ENCODE peak calls at places on chromosomes 11 and 22, in nine cellular contexts. One of them, this sample, is unnamed.
A peak's percentile ranks its signal among the peaks of the same experiment; 100 is the strongest.

GRCh38 chr22:31488988-31489617 is 539 bp downstream of the EIF4ENIF1 start:
- DNase-seq in PC-3: peak; percentile 4
- DNase-seq in endodermal cell: peak; percentile 77
- DNase-seq in stomach: peak; percentile 36
- DNase-seq in HCT116: no peak
- DNase-seq in fibroblast of mammary gland: no peak
- DNase-seq in A673: peak; percentile 42
- DNase-seq in AG10803: peak; percentile 26
- DNase-seq in bronchial epithelial cell: no peak
- DNase-seq in this sample: peak; percentile 35

GRCh38 chr11:68115285-68115684 is 5.9 kb downstream of the CHKA start:
- DNase-seq in PC-3: no peak
- DNase-seq in HCT116: no peak
- DNase-seq in AG10803: no peak
- DNase-seq in stomach: no peak
- DNase-seq in bronchial epithelial cell: no peak
- DNase-seq in fibroblast of mammary gland: no peak
- DNase-seq in A673: no peak
- DNase-seq in endodermal cell: no peak
- DNase-seq in this sample: no peak

GRCh38 chr22:48855013-48855412 is 972.7 kb downstream of the BRD1 start:
- DNase-seq in endodermal cell: no peak
- DNase-seq in bronchial epithelial cell: no peak
- DNase-seq in fibroblast of mammary gland: no peak
- DNase-seq in HCT116: no peak
- DNase-seq in A673: no peak
- DNase-seq in AG10803: no peak
- DNase-seq in PC-3: no peak
- DNase-seq in stomach: no peak
- DNase-seq in this sample: no peak

GRCh38 chr11:20113147-20113435 is 47.2 kb downstream of the DBX1 start:
- DNase-seq in stomach: no peak
- DNase-seq in fibroblast of mammary gland: no peak
- DNase-seq in HCT116: no peak
- DNase-seq in PC-3: no peak
- DNase-seq in AG10803: no peak
- DNase-seq in endodermal cell: no peak
- DNase-seq in bronchial epithelial cell: peak; percentile 74
- DNase-seq in A673: no peak
- DNase-seq in this sample: no peak

GRCh38 chr11:120893431-120894206 is 130.3 kb upstream of the TBCEL start:
- DNase-seq in HCT116: no peak
- DNase-seq in PC-3: no peak
- DNase-seq in AG10803: no peak
- DNase-seq in fibroblast of mammary gland: no peak
- DNase-seq in stomach: no peak
- DNase-seq in endodermal cell: no peak
- DNase-seq in A673: no peak
- DNase-seq in bronchial epithelial cell: peak; percentile 50
- DNase-seq in this sample: no peak

GRCh38 chr22:21632237-21632895 is at the start of gene CCDC116:
- DNase-seq in PC-3: no peak
- DNase-seq in endodermal cell: peak; percentile 86
- DNase-seq in stomach: peak; percentile 33
- DNase-seq in bronchial epithelial cell: no peak
- DNase-seq in AG10803: no peak
- DNase-seq in fibroblast of mammary gland: no peak
- DNase-seq in A673: peak; percentile 91
- DNase-seq in HCT116: no peak
- DNase-seq in this sample: no peak

GRCh38 chr22:39205344-39206021 is 39.3 kb downstream of the PDGFB start:
- DNase-seq in stomach: no peak
- DNase-seq in PC-3: peak; percentile 82
- DNase-seq in HCT116: peak; percentile 46
- DNase-seq in endodermal cell: peak; percentile 73
- DNase-seq in A673: no peak
- DNase-seq in bronchial epithelial cell: peak; percentile 57
- DNase-seq in AG10803: peak; percentile 46
- DNase-seq in fibroblast of mammary gland: peak; percentile 75
- DNase-seq in this sample: peak; percentile 72

GRCh38 chr22:46133588-46133855 is 16.8 kb upstream of the PPARA start:
- DNase-seq in fibroblast of mammary gland: no peak
- DNase-seq in AG10803: no peak
- DNase-seq in bronchial epithelial cell: no peak
- DNase-seq in A673: no peak
- DNase-seq in endodermal cell: no peak
- DNase-seq in HCT116: no peak
- DNase-seq in PC-3: no peak
- DNase-seq in stomach: no peak
- DNase-seq in this sample: no peak

GRCh38 chr11:76026862-76027261 is 179.4 kb downstream of the WNT11 start:
- DNase-seq in fibroblast of mammary gland: no peak
- DNase-seq in PC-3: no peak
- DNase-seq in stomach: no peak
- DNase-seq in HCT116: no peak
- DNase-seq in AG10803: no peak
- DNase-seq in endodermal cell: no peak
- DNase-seq in bronchial epithelial cell: no peak
- DNase-seq in A673: no peak
- DNase-seq in this sample: no peak

GRCh38 chr22:47042861-47043496 is 280.5 kb downstream of the TBC1D22A start:
- DNase-seq in A673: no peak
- DNase-seq in endodermal cell: no peak
- DNase-seq in stomach: no peak
- DNase-seq in bronchial epithelial cell: no peak
- DNase-seq in fibroblast of mammary gland: no peak
- DNase-seq in AG10803: no peak
- DNase-seq in HCT116: no peak
- DNase-seq in PC-3: no peak
- DNase-seq in this sample: no peak

GRCh38 chr11:110891411-110891810 is 179.2 kb upstream of the ARHGAP20 start:
- DNase-seq in A673: no peak
- DNase-seq in endodermal cell: no peak
- DNase-seq in PC-3: no peak
- DNase-seq in stomach: no peak
- DNase-seq in bronchial epithelial cell: peak; percentile 47
- DNase-seq in HCT116: no peak
- DNase-seq in AG10803: peak; percentile 31
- DNase-seq in fibroblast of mammary gland: peak; percentile 86
- DNase-seq in this sample: peak; percentile 36

GRCh38 chr11:95218149-95218548 is 12.9 kb downstream of the SESN3 start:
- DNase-seq in A673: no peak
- DNase-seq in endodermal cell: no peak
- DNase-seq in fibroblast of mammary gland: no peak
- DNase-seq in PC-3: no peak
- DNase-seq in stomach: no peak
- DNase-seq in AG10803: no peak
- DNase-seq in HCT116: no peak
- DNase-seq in bronchial epithelial cell: no peak
- DNase-seq in this sample: no peak

GRCh38 chr11:61392991-61393595 is 706 bp downstream of the TMEM216 start:
- DNase-seq in PC-3: peak; percentile 53
- DNase-seq in fibroblast of mammary gland: peak; percentile 21
- DNase-seq in endodermal cell: peak; percentile 60
- DNase-seq in stomach: no peak
- DNase-seq in AG10803: peak; percentile 13
- DNase-seq in A673: peak; percentile 67
- DNase-seq in bronchial epithelial cell: peak; percentile 31
- DNase-seq in HCT116: no peak
- DNase-seq in this sample: no peak
- TF ChIP-seq CTCF in PC-3: peak; percentile 59
- TF ChIP-seq CTCF in fibroblast of mammary gland: peak; percentile 23
- TF ChIP-seq CTCF in endodermal cell: peak; percentile 29
- TF ChIP-seq CTCF in stomach: no peak
- TF ChIP-seq CTCF in AG10803: peak; percentile 43
- TF ChIP-seq CTCF in A673: peak; percentile 48
- TF ChIP-seq CTCF in bronchial epithelial cell: peak; percentile 30
- TF ChIP-seq CTCF in HCT116: peak; percentile 32
- TF ChIP-seq CTCF in this sample: no peak

DNA sequence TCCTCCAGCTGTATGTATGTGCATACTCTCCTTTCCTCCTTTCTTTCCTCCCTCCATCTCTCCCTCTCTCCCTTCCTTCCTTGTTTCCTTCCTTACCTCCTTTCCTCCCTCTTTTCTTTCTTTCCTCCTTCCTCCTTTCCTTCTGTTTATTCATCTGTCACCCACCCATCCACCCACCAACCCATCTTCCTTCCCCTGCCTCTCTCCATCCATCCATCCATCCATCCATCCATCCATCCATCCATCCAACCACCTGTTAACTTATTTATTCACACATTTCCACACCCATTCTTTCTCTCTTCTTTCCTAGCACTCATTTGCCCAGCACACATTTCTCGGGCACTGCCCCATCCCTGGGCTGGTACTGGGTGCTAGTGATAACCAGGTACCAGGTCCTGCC is 443.9 kb downstream of the MIAT start:
- DNase-seq in bronchial epithelial cell: no peak
- DNase-seq in AG10803: no peak
- DNase-seq in PC-3: no peak
- DNase-seq in stomach: no peak
- DNase-seq in fibroblast of mammary gland: no peak
- DNase-seq in A673: no peak
- DNase-seq in HCT116: no peak
- DNase-seq in endodermal cell: no peak
- DNase-seq in this sample: no peak
- H3K4me3 ChIP-seq in bronchial epithelial cell: no peak overlapping the region
- H3K4me3 ChIP-seq in AG10803: peak overlapping the region; percentile 49
- H3K4me3 ChIP-seq in PC-3: no peak overlapping the region
- H3K4me3 ChIP-seq in stomach: no peak overlapping the region
- H3K4me3 ChIP-seq in fibroblast of mammary gland: no peak overlapping the region
- H3K4me3 ChIP-seq in A673: no peak overlapping the region
- H3K4me3 ChIP-seq in HCT116: no peak overlapping the region
- H3K4me3 ChIP-seq in endodermal cell: no peak overlapping the region
- H3K4me3 ChIP-seq in this sample: no peak overlapping the region

GRCh38 chr11:28798286-28798685 is 690.1 kb downstream of the METTL15 start:
- DNase-seq in fibroblast of mammary gland: no peak
- DNase-seq in A673: no peak
- DNase-seq in stomach: no peak
- DNase-seq in PC-3: no peak
- DNase-seq in AG10803: no peak
- DNase-seq in bronchial epithelial cell: no peak
- DNase-seq in HCT116: no peak
- DNase-seq in endodermal cell: no peak
- DNase-seq in this sample: no peak

GRCh38 chr11:28794405-28794804 is 686.2 kb downstream of the METTL15 start:
- DNase-seq in bronchial epithelial cell: peak; percentile 17
- DNase-seq in stomach: no peak
- DNase-seq in AG10803: no peak
- DNase-seq in HCT116: no peak
- DNase-seq in A673: no peak
- DNase-seq in PC-3: peak; percentile 53
- DNase-seq in fibroblast of mammary gland: no peak
- DNase-seq in endodermal cell: no peak
- DNase-seq in this sample: no peak

GRCh38 chr11:28793282-28793738 is 685.1 kb downstream of the METTL15 start:
- DNase-seq in stomach: no peak
- DNase-seq in fibroblast of mammary gland: no peak
- DNase-seq in endodermal cell: peak; percentile 84
- DNase-seq in AG10803: no peak
- DNase-seq in PC-3: no peak
- DNase-seq in HCT116: no peak
- DNase-seq in A673: no peak
- DNase-seq in bronchial epithelial cell: no peak
- DNase-seq in this sample: no peak

GRCh38 chr11:28799316-28799715 is 691.1 kb downstream of the METTL15 start:
- DNase-seq in stomach: no peak
- DNase-seq in AG10803: no peak
- DNase-seq in bronchial epithelial cell: peak; percentile 59
- DNase-seq in HCT116: no peak
- DNase-seq in A673: no peak
- DNase-seq in endodermal cell: no peak
- DNase-seq in PC-3: no peak
- DNase-seq in fibroblast of mammary gland: no peak
- DNase-seq in this sample: peak; percentile 26

DNA sequence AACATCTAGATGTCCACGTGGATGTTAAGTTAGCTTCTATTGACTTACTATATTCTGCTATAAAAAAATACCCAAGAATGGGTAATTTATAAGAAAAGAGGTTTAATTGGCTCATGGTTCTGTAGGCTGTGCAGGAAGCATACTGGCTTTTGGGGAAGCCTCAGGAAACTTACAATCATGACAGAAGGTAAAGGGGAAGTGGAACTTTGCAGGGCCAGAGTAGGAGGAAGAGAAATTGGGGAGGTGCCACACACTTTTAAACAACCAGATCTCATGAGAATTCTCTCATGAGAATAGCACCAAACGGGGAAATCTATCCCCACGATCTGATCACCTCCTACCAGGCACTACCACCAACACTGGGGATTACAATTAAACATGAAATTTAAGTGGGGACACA is 689.3 kb downstream of the METTL15 start:
- DNase-seq in A673: no peak
- DNase-seq in fibroblast of mammary gland: no peak
- DNase-seq in PC-3: no peak
- DNase-seq in endodermal cell: no peak
- DNase-seq in AG10803: no peak
- DNase-seq in stomach: no peak
- DNase-seq in HCT116: no peak
- DNase-seq in bronchial epithelial cell: no peak
- DNase-seq in this sample: no peak
- TF ChIP-seq CTCF in A673: no peak
- TF ChIP-seq CTCF in fibroblast of mammary gland: no peak
- TF ChIP-seq CTCF in PC-3: no peak
- TF ChIP-seq CTCF in endodermal cell: no peak
- TF ChIP-seq CTCF in AG10803: no peak
- TF ChIP-seq CTCF in stomach: no peak
- TF ChIP-seq CTCF in HCT116: no peak
- TF ChIP-seq CTCF in bronchial epithelial cell: no peak
- TF ChIP-seq CTCF in this sample: no peak

GRCh38 chr11:58957922-58958321 is 18.6 kb downstream of the GLYATL1 start:
- DNase-seq in endodermal cell: no peak
- DNase-seq in AG10803: peak; percentile 2
- DNase-seq in HCT116: no peak
- DNase-seq in fibroblast of mammary gland: peak; percentile 6
- DNase-seq in stomach: no peak
- DNase-seq in PC-3: no peak
- DNase-seq in A673: no peak
- DNase-seq in bronchial epithelial cell: no peak
- DNase-seq in this sample: no peak

GRCh38 chr11:58968251-58968711 is 29.0 kb downstream of the GLYATL1 start:
- DNase-seq in HCT116: no peak
- DNase-seq in A673: no peak
- DNase-seq in AG10803: peak; percentile 4
- DNase-seq in bronchial epithelial cell: no peak
- DNase-seq in PC-3: no peak
- DNase-seq in endodermal cell: peak; percentile 61
- DNase-seq in fibroblast of mammary gland: no peak
- DNase-seq in stomach: peak; percentile 28
- DNase-seq in this sample: no peak

GRCh38 chr11:58958500-58958899 is 19.2 kb downstream of the GLYATL1 start:
- DNase-seq in fibroblast of mammary gland: peak; percentile 13
- DNase-seq in bronchial epithelial cell: peak; percentile 10
- DNase-seq in stomach: peak; percentile 57
- DNase-seq in AG10803: peak; percentile 5
- DNase-seq in A673: peak; percentile 63
- DNase-seq in PC-3: peak; percentile 44
- DNase-seq in HCT116: peak; percentile 12
- DNase-seq in endodermal cell: peak; percentile 75
- DNase-seq in this sample: peak; percentile 3

GRCh38 chr11:58965246-58965985 is 26.1 kb downstream of the GLYATL1 start:
- DNase-seq in fibroblast of mammary gland: peak; percentile 3
- DNase-seq in PC-3: no peak
- DNase-seq in stomach: no peak
- DNase-seq in bronchial epithelial cell: peak; percentile 46
- DNase-seq in endodermal cell: no peak
- DNase-seq in AG10803: peak; percentile 70
- DNase-seq in HCT116: no peak
- DNase-seq in A673: no peak
- DNase-seq in this sample: peak; percentile 9

GRCh38 chr11:58963551-58964075 is 24.3 kb downstream of the GLYATL1 start:
- DNase-seq in AG10803: peak; percentile 65
- DNase-seq in A673: no peak
- DNase-seq in HCT116: no peak
- DNase-seq in PC-3: no peak
- DNase-seq in fibroblast of mammary gland: peak; percentile 74
- DNase-seq in endodermal cell: peak; percentile 93
- DNase-seq in stomach: peak; percentile 33
- DNase-seq in bronchial epithelial cell: peak; percentile 77
- DNase-seq in this sample: peak; percentile 60
- H3K4me3 ChIP-seq in AG10803: peak overlapping the region; percentile 35
- H3K4me3 ChIP-seq in A673: no peak overlapping the region
- H3K4me3 ChIP-seq in HCT116: no peak overlapping the region
- H3K4me3 ChIP-seq in PC-3: no peak overlapping the region
- H3K4me3 ChIP-seq in fibroblast of mammary gland: no peak overlapping the region
- H3K4me3 ChIP-seq in endodermal cell: no peak overlapping the region
- H3K4me3 ChIP-seq in stomach: peak overlapping the region; percentile 20
- H3K4me3 ChIP-seq in bronchial epithelial cell: no peak overlapping the region
- H3K4me3 ChIP-seq in this sample: no peak overlapping the region

This sample was measured in cardiac fibroblast.